ENCODE peak calls at places on chromosome 11, in seven cellular contexts. One of them, this sample, is unnamed.

GRCh38 chr11:45233121-45233803 is 52.9 kb downstream of the SYT13 start:
- DNase-seq in fibroblast of the aortic adventitia: peak
- DNase-seq in progenitor cell of endocrine pancreas: peak
- DNase-seq in GM13977: peak
- DNase-seq in lower lobe of right lung: peak
- DNase-seq in left ventricle myocardium inferior: peak
- DNase-seq in neural crest cell: peak
- DNase-seq in this sample: peak

GRCh38 chr11:108220721-108221346 is 1.6 kb downstream of the NPAT start:
- DNase-seq in left ventricle myocardium inferior: no peak
- DNase-seq in lower lobe of right lung: no peak
- DNase-seq in fibroblast of the aortic adventitia: peak
- DNase-seq in neural crest cell: no peak
- DNase-seq in progenitor cell of endocrine pancreas: no peak
- DNase-seq in GM13977: no peak
- DNase-seq in this sample: no peak

GRCh38 chr11:126061707-126062678 is 673 bp downstream of the CDON start:
- DNase-seq in progenitor cell of endocrine pancreas: no peak
- DNase-seq in neural crest cell: peak
- DNase-seq in GM13977: peak
- DNase-seq in fibroblast of the aortic adventitia: peak
- DNase-seq in lower lobe of right lung: no peak
- DNase-seq in left ventricle myocardium inferior: peak
- DNase-seq in this sample: peak

GRCh38 chr11:73266644-73267015 is 5.5 kb upstream of the P2RY6 start:
- DNase-seq in neural crest cell: no peak
- DNase-seq in lower lobe of right lung: no peak
- DNase-seq in left ventricle myocardium inferior: no peak
- DNase-seq in fibroblast of the aortic adventitia: no peak
- DNase-seq in progenitor cell of endocrine pancreas: no peak
- DNase-seq in GM13977: no peak
- DNase-seq in this sample: no peak

GRCh38 chr11:11677672-11678356 is 56.0 kb upstream of the GALNT18 start:
- DNase-seq in lower lobe of right lung: no peak
- DNase-seq in left ventricle myocardium inferior: no peak
- DNase-seq in GM13977: no peak
- DNase-seq in fibroblast of the aortic adventitia: no peak
- DNase-seq in neural crest cell: no peak
- DNase-seq in progenitor cell of endocrine pancreas: no peak
- DNase-seq in this sample: no peak

GRCh38 chr11:47220401-47220821 is 5.6 kb downstream of the DDB2 start:
- DNase-seq in neural crest cell: no peak
- DNase-seq in progenitor cell of endocrine pancreas: no peak
- DNase-seq in GM13977: no peak
- DNase-seq in left ventricle myocardium inferior: no peak
- DNase-seq in lower lobe of right lung: no peak
- DNase-seq in fibroblast of the aortic adventitia: peak
- DNase-seq in this sample: no peak

GRCh38 chr11:12581923-12582322 is 92.3 kb upstream of the TEAD1 start:
- DNase-seq in fibroblast of the aortic adventitia: peak
- DNase-seq in progenitor cell of endocrine pancreas: no peak
- DNase-seq in neural crest cell: no peak
- DNase-seq in GM13977: no peak
- DNase-seq in left ventricle myocardium inferior: no peak
- DNase-seq in lower lobe of right lung: peak
- DNase-seq in this sample: no peak

GRCh38 chr11:10301656-10302293 is 3.1 kb upstream of the ADM start:
- DNase-seq in GM13977: no peak
- DNase-seq in lower lobe of right lung: no peak
- DNase-seq in progenitor cell of endocrine pancreas: no peak
- DNase-seq in neural crest cell: no peak
- DNase-seq in fibroblast of the aortic adventitia: peak
- DNase-seq in left ventricle myocardium inferior: no peak
- DNase-seq in this sample: no peak

GRCh38 chr11:98625526-98625925 is 395.2 kb upstream of the CNTN5 start:
- DNase-seq in progenitor cell of endocrine pancreas: no peak
- DNase-seq in neural crest cell: no peak
- DNase-seq in left ventricle myocardium inferior: no peak
- DNase-seq in GM13977: no peak
- DNase-seq in lower lobe of right lung: no peak
- DNase-seq in fibroblast of the aortic adventitia: no peak
- DNase-seq in this sample: no peak

GRCh38 chr11:121863126-121863525 is 252.9 kb downstream of the BLID start:
- DNase-seq in lower lobe of right lung: no peak
- DNase-seq in progenitor cell of endocrine pancreas: no peak
- DNase-seq in left ventricle myocardium inferior: no peak
- DNase-seq in neural crest cell: no peak
- DNase-seq in GM13977: no peak
- DNase-seq in fibroblast of the aortic adventitia: no peak
- DNase-seq in this sample: no peak

GRCh38 chr11:93842461-93842860 is 8.0 kb downstream of the VSTM5 start:
- DNase-seq in left ventricle myocardium inferior: no peak
- DNase-seq in progenitor cell of endocrine pancreas: no peak
- DNase-seq in GM13977: no peak
- DNase-seq in lower lobe of right lung: no peak
- DNase-seq in fibroblast of the aortic adventitia: peak
- DNase-seq in neural crest cell: no peak
- DNase-seq in this sample: no peak

GRCh38 chr11:131906963-131907362 is 536.5 kb downstream of the NTM start:
- DNase-seq in GM13977: no peak
- DNase-seq in progenitor cell of endocrine pancreas: no peak
- DNase-seq in fibroblast of the aortic adventitia: peak
- DNase-seq in left ventricle myocardium inferior: no peak
- DNase-seq in neural crest cell: no peak
- DNase-seq in lower lobe of right lung: no peak
- DNase-seq in this sample: no peak

GRCh38 chr11:128432926-128433325 is 154.4 kb downstream of the ETS1 start:
- DNase-seq in progenitor cell of endocrine pancreas: no peak
- DNase-seq in GM13977: no peak
- DNase-seq in left ventricle myocardium inferior: no peak
- DNase-seq in lower lobe of right lung: no peak
- DNase-seq in neural crest cell: no peak
- DNase-seq in fibroblast of the aortic adventitia: no peak
- DNase-seq in this sample: no peak

GRCh38 chr11:96388891-96389603 is 665 bp downstream of the CCDC82 start:
- DNase-seq in fibroblast of the aortic adventitia: no peak
- DNase-seq in lower lobe of right lung: no peak
- DNase-seq in GM13977: no peak
- DNase-seq in progenitor cell of endocrine pancreas: no peak
- DNase-seq in left ventricle myocardium inferior: no peak
- DNase-seq in neural crest cell: no peak
- DNase-seq in this sample: no peak

GRCh38 chr11:105399505-105399904 is 210.4 kb upstream of the GRIA4 start:
- DNase-seq in lower lobe of right lung: no peak
- DNase-seq in left ventricle myocardium inferior: no peak
- DNase-seq in GM13977: no peak
- DNase-seq in neural crest cell: no peak
- DNase-seq in progenitor cell of endocrine pancreas: no peak
- DNase-seq in fibroblast of the aortic adventitia: no peak
- DNase-seq in this sample: no peak

GRCh38 chr11:17473071-17473744 is 3.4 kb downstream of the ABCC8 start:
- DNase-seq in progenitor cell of endocrine pancreas: no peak
- DNase-seq in GM13977: no peak
- DNase-seq in neural crest cell: peak
- DNase-seq in fibroblast of the aortic adventitia: no peak
- DNase-seq in lower lobe of right lung: no peak
- DNase-seq in left ventricle myocardium inferior: no peak
- DNase-seq in this sample: no peak

GRCh38 chr11:12765428-12765827 is 91.2 kb downstream of the TEAD1 start:
- DNase-seq in fibroblast of the aortic adventitia: no peak
- DNase-seq in progenitor cell of endocrine pancreas: no peak
- DNase-seq in lower lobe of right lung: no peak
- DNase-seq in left ventricle myocardium inferior: peak
- DNase-seq in GM13977: no peak
- DNase-seq in neural crest cell: no peak
- DNase-seq in this sample: no peak

DNA sequence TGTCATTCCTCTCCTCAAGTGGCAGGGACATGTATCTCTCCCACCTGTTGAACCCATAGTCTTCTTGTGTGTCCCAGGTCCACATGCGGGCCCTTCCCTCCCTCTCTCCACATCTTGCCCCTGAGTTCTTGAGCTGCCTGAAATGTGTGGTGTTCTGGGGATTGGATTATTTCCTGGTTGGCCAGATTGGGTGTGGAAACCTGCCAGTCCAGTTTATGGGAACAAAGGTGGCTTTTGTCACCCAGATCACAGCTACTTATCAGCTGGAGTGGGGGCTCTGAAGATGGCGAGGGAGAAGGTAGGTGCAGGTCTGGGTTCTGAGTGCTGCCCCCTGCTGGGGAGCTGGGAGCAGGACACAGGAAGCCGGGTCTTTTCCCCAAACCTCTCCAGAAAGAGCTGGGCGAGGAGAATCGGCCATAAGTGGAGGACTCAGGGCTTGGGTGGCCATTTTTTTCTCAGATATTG is 14.2 kb downstream of the DTX4 start:
- DNase-seq in lower lobe of right lung: peak
- DNase-seq in neural crest cell: peak
- DNase-seq in left ventricle myocardium inferior: no peak
- DNase-seq in GM13977: peak
- DNase-seq in progenitor cell of endocrine pancreas: peak
- DNase-seq in fibroblast of the aortic adventitia: no peak
- DNase-seq in this sample: peak
- TF ChIP-seq CTCF in lower lobe of right lung: peak
- TF ChIP-seq CTCF in neural crest cell: peak
- TF ChIP-seq CTCF in left ventricle myocardium inferior: peak
- TF ChIP-seq CTCF in GM13977: peak
- TF ChIP-seq CTCF in progenitor cell of endocrine pancreas: peak
- TF ChIP-seq CTCF in fibroblast of the aortic adventitia: peak
- TF ChIP-seq CTCF in this sample: peak

DNA sequence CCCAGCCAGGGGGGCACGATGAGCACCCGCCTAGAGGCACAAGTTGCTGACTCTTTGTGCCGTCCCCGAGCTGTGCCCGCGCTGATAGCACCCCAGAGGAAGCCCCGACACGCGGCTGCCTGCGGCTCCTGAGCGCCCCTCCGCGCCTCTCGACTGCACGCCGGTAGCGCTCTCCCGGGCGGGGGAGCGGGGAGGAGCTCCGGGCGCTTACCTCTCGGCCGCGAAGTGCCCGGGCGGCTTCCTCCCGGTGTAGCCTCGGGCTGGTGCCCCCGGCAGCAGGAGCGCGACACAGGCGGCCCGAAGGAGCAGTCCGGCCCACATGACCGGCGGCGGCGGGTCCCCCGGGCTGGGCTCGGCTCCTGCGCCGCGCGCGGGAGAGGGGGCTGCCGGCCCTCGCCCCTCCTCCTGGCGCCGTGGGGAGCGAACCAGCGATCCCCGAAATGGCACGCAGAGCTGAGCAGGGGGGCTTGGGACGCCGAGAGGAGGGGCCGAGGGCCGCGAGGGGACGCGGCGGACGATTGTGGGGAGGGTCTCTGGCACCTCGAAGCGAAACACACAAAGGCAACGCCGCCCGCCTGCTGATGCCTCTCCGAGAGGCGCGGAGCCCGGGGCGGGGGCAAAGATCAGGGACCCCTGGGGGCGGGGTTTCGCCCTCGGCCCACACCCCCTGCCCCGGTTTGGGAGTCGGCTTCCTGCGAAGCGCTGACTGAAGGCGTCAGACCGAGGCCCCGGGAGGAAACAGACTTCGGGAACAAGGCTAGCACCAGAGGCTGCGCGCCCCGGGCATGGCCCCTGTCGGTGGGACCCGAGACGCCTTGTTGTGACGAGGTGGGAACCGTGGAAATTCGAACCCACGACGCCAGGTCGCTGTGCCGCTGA is at the start of gene VWCE:
- DNase-seq in GM13977: peak
- DNase-seq in fibroblast of the aortic adventitia: peak
- DNase-seq in lower lobe of right lung: peak
- DNase-seq in neural crest cell: peak
- DNase-seq in left ventricle myocardium inferior: peak
- DNase-seq in progenitor cell of endocrine pancreas: peak
- DNase-seq in this sample: peak
- TF ChIP-seq CTCF in GM13977: peak
- TF ChIP-seq CTCF in fibroblast of the aortic adventitia: peak
- TF ChIP-seq CTCF in lower lobe of right lung: peak
- TF ChIP-seq CTCF in neural crest cell: no peak
- TF ChIP-seq CTCF in left ventricle myocardium inferior: no peak
- TF ChIP-seq CTCF in progenitor cell of endocrine pancreas: peak
- TF ChIP-seq CTCF in this sample: peak

GRCh38 chr11:6687876-6688275 is 4.7 kb upstream of the MRPL17 start:
- DNase-seq in progenitor cell of endocrine pancreas: no peak
- DNase-seq in left ventricle myocardium inferior: no peak
- DNase-seq in fibroblast of the aortic adventitia: no peak
- DNase-seq in neural crest cell: no peak
- DNase-seq in GM13977: no peak
- DNase-seq in lower lobe of right lung: no peak
- DNase-seq in this sample: no peak
- TF ChIP-seq CTCF in progenitor cell of endocrine pancreas: no peak
- TF ChIP-seq CTCF in left ventricle myocardium inferior: no peak
- TF ChIP-seq CTCF in fibroblast of the aortic adventitia: no peak
- TF ChIP-seq CTCF in neural crest cell: no peak
- TF ChIP-seq CTCF in GM13977: no peak
- TF ChIP-seq CTCF in lower lobe of right lung: no peak
- TF ChIP-seq CTCF in this sample: no peak

GRCh38 chr11:33172996-33173395 is 11.7 kb upstream of the CSTF3 start:
- DNase-seq in lower lobe of right lung: no peak
- DNase-seq in left ventricle myocardium inferior: no peak
- DNase-seq in GM13977: no peak
- DNase-seq in fibroblast of the aortic adventitia: peak
- DNase-seq in progenitor cell of endocrine pancreas: no peak
- DNase-seq in neural crest cell: no peak
- DNase-seq in this sample: no peak

GRCh38 chr11:33179431-33179830 is 18.2 kb upstream of the CSTF3 start:
- DNase-seq in neural crest cell: no peak
- DNase-seq in fibroblast of the aortic adventitia: no peak
- DNase-seq in lower lobe of right lung: no peak
- DNase-seq in GM13977: no peak
- DNase-seq in progenitor cell of endocrine pancreas: no peak
- DNase-seq in left ventricle myocardium inferior: no peak
- DNase-seq in this sample: peak

GRCh38 chr11:33182246-33182878 is 21.1 kb upstream of the CSTF3 start:
- DNase-seq in neural crest cell: no peak
- DNase-seq in left ventricle myocardium inferior: no peak
- DNase-seq in fibroblast of the aortic adventitia: no peak
- DNase-seq in progenitor cell of endocrine pancreas: no peak
- DNase-seq in GM13977: no peak
- DNase-seq in lower lobe of right lung: no peak
- DNase-seq in this sample: no peak

GRCh38 chr11:33178443-33179154 is 17.3 kb upstream of the CSTF3 start:
- DNase-seq in GM13977: no peak
- DNase-seq in fibroblast of the aortic adventitia: no peak
- DNase-seq in lower lobe of right lung: no peak
- DNase-seq in neural crest cell: no peak
- DNase-seq in left ventricle myocardium inferior: no peak
- DNase-seq in progenitor cell of endocrine pancreas: no peak
- DNase-seq in this sample: no peak

DNA sequence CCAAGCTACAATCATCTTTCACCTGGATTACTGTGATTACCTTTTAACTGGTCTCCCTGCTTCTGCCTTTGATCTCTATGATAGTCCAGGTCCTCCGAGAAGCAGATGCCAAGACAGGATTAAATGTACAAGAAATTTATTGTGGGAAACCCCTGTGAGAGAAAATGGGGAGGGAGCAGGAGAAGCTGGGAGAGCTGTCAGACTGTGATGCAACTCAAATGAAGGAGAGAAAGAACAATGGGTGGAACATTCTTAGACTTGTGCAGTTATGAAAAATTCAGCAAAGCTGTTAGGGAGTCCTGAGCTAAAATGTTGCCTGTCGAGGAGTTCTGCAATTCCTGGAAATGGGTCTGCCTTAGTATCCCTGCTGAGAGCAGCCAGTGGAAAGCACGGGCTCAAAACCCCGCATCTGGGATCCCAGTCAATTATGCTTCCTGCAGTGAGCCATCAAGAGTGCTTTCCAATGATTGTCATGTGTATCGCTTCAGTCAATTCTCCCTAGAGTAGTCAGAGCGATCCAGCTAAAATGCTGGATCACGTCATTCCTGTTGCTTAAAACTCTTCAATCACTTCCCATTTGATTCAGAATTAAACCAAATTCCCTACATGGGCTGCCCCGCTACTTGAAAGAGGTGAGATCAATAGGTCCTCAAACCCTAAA is 16.5 kb upstream of the CSTF3 start:
- DNase-seq in lower lobe of right lung: no peak
- DNase-seq in progenitor cell of endocrine pancreas: no peak
- DNase-seq in GM13977: no peak
- DNase-seq in left ventricle myocardium inferior: no peak
- DNase-seq in fibroblast of the aortic adventitia: no peak
- DNase-seq in neural crest cell: no peak
- DNase-seq in this sample: no peak
- TF ChIP-seq CTCF in lower lobe of right lung: no peak
- TF ChIP-seq CTCF in progenitor cell of endocrine pancreas: no peak
- TF ChIP-seq CTCF in GM13977: no peak
- TF ChIP-seq CTCF in left ventricle myocardium inferior: no peak
- TF ChIP-seq CTCF in fibroblast of the aortic adventitia: no peak
- TF ChIP-seq CTCF in neural crest cell: no peak
- TF ChIP-seq CTCF in this sample: no peak

This sample was measured in activated CD8-positive, alpha-beta T cell treated with anti-CD3 and anti-CD28 coated beads for 36 hours.